ENCODE peak calls at places on chromosomes 7 and 10, in five cellular contexts. I is cardiac muscle cell; P is GM23248; T is brain microvascular endothelial cell; V is CD4-positive, alpha-beta memory T cell. G is an unnamed sample.

GRCh38 chr10:116164291-116164690 is 108.7 kb downstream of the GFRA1 start:
- DNase-seq in P (no peak), I (no peak), T (no peak), V (no peak), G (no peak)

GRCh38 chr7:78149787-78150186 is 351.2 kb downstream of the PHTF2 start:
- DNase-seq in I (peak), V (no peak), T (peak), P (peak), G (no peak)

GRCh38 chr10:80468806-80469421 is 14.8 kb downstream of the TSPAN14 start:
- DNase-seq in P (no peak), T (no peak), V (no peak), I (no peak), G (no peak)

GRCh38 chr10:5566606-5567005 is 41.8 kb downstream of the CALML3 start:
- DNase-seq in T (no peak), V (no peak), I (no peak), P (peak), G (no peak)

GRCh38 chr7:44293561-44294324 is 31.7 kb downstream of the CAMK2B start:
- DNase-seq in P (no peak), T (no peak), I (no peak), V (no peak), G (no peak)

GRCh38 chr10:62456611-62457101 is 82.5 kb downstream of the ZNF365 start:
- DNase-seq in V (no peak), I (no peak), T (no peak), P (peak), G (no peak)

GRCh38 chr7:91330378-91331295 is 66.4 kb downstream of the FZD1 start:
- DNase-seq in I (peak), T (no peak), P (peak), V (no peak), G (no peak)

GRCh38 chr7:74256446-74257408 is 2.5 kb upstream of the RFC2 start:
- DNase-seq in I (peak), V (no peak), T (peak), P (peak), G (no peak)

GRCh38 chr7:129793506-129794310 is 159.1 kb downstream of the UBE2H start:
- DNase-seq in T (no peak), I (no peak), V (no peak), P (no peak), G (no peak)

GRCh38 chr7:98869001-98869373 is 827 bp downstream of the TMEM130 start:
- DNase-seq in T (no peak), P (no peak), I (no peak), V (no peak), G (no peak)

GRCh38 chr7:151381333-151382078 is 28.3 kb downstream of the WDR86 start:
- DNase-seq in P (peak), V (peak), T (no peak), I (peak), G (no peak)

GRCh38 chr10:29757551-29758297 is 123.0 kb upstream of the SVIL start:
- DNase-seq in I (peak), T (peak), P (peak), V (no peak), G (peak)

GRCh38 chr7:122064971-122065370 is 79.1 kb downstream of the AASS start:
- DNase-seq in T (peak), P (no peak), V (no peak), I (no peak), G (no peak)

GRCh38 chr10:3782456-3783312 is 2.3 kb downstream of the KLF6 start:
- DNase-seq in P (peak), T (peak), I (peak), V (peak), G (peak)

GRCh38 chr10:3783313-3783689 is 1.7 kb downstream of the KLF6 start:
- DNase-seq in T (peak), V (peak), P (peak), I (peak), G (peak)

GRCh38 chr10:3781458-3782098 is 3.4 kb downstream of the KLF6 start:
- DNase-seq in V (peak), I (peak), T (peak), P (peak), G (no peak)

GRCh38 chr10:3780766-3781457 is 4.1 kb downstream of the KLF6 start:
- DNase-seq in I (peak), T (no peak), P (peak), V (peak), G (no peak)

GRCh38 chr10:3782099-3782455 is 2.9 kb downstream of the KLF6 start:
- DNase-seq in V (peak), T (peak), P (peak), I (peak), G (no peak)
- H3K4me3 ChIP-seq in V (peak), T (peak), P (peak), I (peak), G (peak)

GRCh38 chr10:47266602-47267001 is 33.4 kb upstream of the GDF10 start:
- DNase-seq in T (no peak), V (no peak), I (no peak), P (no peak), G (no peak)

GRCh38 chr10:47261121-47261520 is 38.9 kb upstream of the GDF10 start:
- DNase-seq in V (peak), P (no peak), T (no peak), I (no peak), G (no peak)

GRCh38 chr10:47262606-47263295 is 37.2 kb upstream of the GDF10 start:
- DNase-seq in P (peak), V (no peak), T (peak), I (peak), G (no peak)

GRCh38 chr10:47261556-47261955 is 38.4 kb upstream of the GDF10 start:
- DNase-seq in T (no peak), I (no peak), V (no peak), P (no peak), G (no peak)

DNA sequence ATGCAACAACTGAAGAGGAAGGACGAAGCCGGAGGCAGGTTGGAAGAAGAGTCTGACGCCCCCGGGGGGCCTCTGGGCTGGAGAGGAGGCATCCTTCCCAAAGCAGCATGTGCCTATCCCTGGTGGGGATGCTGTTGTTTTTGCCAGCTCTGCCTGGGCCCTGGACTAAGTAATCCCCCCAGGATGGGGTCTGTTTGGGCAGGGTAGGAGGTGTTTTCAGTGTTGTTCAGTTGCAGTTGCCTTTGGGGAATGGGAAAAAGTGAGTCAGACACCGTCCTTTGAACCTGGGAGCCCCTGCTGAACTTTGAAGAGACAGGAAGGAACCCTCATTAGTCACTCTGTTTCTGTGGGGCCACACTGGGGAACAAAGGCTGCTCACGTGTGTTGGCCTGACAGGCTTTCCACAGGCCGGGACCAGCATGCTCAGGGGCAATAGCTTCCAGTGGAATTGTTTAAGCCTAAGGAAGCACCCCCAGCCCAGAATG is 35.2 kb upstream of the GDF10 start:
- DNase-seq in P (no peak), V (peak), I (no peak), T (no peak), G (no peak)
- H3K27ac ChIP-seq in P (no peak), V (no peak), I (no peak), T (no peak), G (no peak)

GRCh38 chr10:21511931-21512330 is 13.6 kb downstream of the SKIDA1 start:
- DNase-seq in I (no peak), T (no peak), P (no peak), V (no peak), G (no peak)

GRCh38 chr10:21514101-21514807 is 11.2 kb downstream of the SKIDA1 start:
- DNase-seq in T (no peak), V (no peak), P (no peak), I (no peak), G (no peak)

GRCh38 chr10:21510218-21511070 is 15.0 kb downstream of the SKIDA1 start:
- DNase-seq in I (no peak), P (peak), V (no peak), T (no peak), G (no peak)

GRCh38 chr10:21514808-21515580 is 10.5 kb downstream of the SKIDA1 start:
- DNase-seq in T (no peak), I (no peak), P (no peak), V (no peak), G (no peak)

DNA sequence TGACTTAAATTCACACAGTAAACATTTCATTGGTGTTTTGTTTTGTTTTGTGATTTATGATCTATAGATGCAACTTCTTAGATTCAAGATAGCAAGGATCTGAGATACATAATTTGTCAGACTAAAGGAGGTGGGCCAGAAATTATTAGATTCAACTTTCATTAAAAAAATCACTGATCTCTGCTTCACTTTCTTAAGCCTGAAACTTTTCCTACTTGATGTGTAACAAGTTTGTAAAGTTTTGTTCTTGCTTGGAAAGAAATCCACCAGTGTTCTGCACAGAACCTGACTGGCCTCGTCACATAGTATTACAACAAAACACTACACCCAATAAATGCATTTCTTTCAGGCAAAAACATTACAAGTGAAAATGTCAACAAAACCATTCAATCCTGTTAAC is 12.4 kb downstream of the SKIDA1 start:
- DNase-seq in V (no peak), T (no peak), P (no peak), I (no peak), G (no peak)
- H3K4me3 ChIP-seq in V (no peak), T (no peak), P (no peak), I (peak), G (peak)

DNA sequence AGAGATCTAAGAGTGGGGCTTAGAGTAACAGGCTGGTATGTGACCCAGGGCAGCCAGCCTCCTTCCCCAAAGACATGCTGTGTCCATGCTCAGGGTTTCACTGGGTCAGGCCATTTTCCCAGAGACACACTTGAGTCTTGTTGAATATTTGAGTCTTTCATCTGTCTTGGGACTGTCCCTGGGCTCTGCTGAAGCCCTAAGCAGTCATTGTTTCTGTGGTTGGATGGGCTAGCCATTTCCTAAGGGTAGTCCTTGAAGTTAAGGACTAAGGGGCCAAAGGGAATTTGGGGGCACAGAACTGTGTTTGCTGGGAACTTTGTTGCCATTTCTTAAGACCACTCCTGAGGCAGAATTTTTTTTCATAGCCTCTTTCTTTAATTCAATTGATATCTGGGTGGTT is 98.4 kb upstream of the SAMD8 start:
- DNase-seq in V (no peak), I (no peak), P (no peak), T (no peak), G (no peak)
- H3K27ac ChIP-seq in V (no peak), I (no peak), P (no peak), T (no peak), G (no peak)

GRCh38 chr10:127195041-127195506 is 1.3 kb downstream of the INSYN2A start:
- DNase-seq in T (no peak), P (peak), V (no peak), I (peak), G (no peak)
- H3K4me3 ChIP-seq in T (peak), P (peak), V (no peak), I (peak), G (no peak)

GRCh38 chr7:43244782-43245181 is 132.3 kb downstream of the HECW1 start:
- DNase-seq in T (no peak), P (no peak), V (no peak), I (no peak), G (peak)
- H3K27ac ChIP-seq in T (no peak), P (no peak), V (no peak), I (no peak), G (no peak)

DNA sequence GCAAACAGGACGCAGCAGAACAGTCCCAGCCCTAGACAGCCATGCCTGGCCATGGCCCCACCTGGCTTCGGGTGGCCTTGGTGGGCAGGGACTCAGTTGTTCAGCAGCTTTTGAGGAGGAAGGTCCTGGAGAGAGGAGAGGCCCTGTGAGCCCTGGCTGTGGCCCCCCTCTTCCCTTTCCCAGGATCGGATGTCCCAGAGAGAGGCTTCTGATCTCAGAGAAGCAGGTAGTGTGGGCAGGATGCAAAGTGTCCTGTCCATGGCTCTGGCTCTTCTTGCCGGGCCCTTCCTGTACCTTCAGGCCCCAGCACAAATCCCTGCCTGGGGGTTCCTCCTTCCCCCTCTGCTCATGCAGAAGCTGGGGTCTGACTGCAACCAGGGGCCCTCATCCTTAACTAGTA is 1.6 kb downstream of the PRRT4 start:
- DNase-seq in P (no peak), V (no peak), T (no peak), I (no peak), G (no peak)
- H3K4me3 ChIP-seq in P (no peak), V (no peak), T (no peak), I (no peak), G (peak)

GRCh38 chr10:103648951-103649532 is 155.5 kb downstream of the NEURL1 start:
- DNase-seq in V (no peak), T (no peak), I (peak), P (peak), G (no peak)

GRCh38 chr10:103646304-103646703 is 152.8 kb downstream of the NEURL1 start:
- DNase-seq in I (no peak), T (no peak), V (no peak), P (no peak), G (no peak)

GRCh38 chr10:103645141-103646054 is 151.9 kb downstream of the NEURL1 start:
- DNase-seq in P (peak), I (peak), V (no peak), T (peak), G (peak)

GRCh38 chr10:103649654-103650423 is 156.3 kb downstream of the NEURL1 start:
- DNase-seq in T (no peak), P (no peak), I (no peak), V (no peak), G (no peak)

GRCh38 chr10:103648231-103648950 is 154.9 kb downstream of the NEURL1 start:
- DNase-seq in T (no peak), V (no peak), P (no peak), I (peak), G (no peak)
- H3K27ac ChIP-seq in T (no peak), V (no peak), P (peak), I (no peak), G (no peak)

G was measured in A673.